ENCODE peak calls at places on chromosomes 11 and 22, in four cellular contexts. One of them, this sample, is unnamed.

GRCh38 chr11:88831303-88831890 is 234.4 kb downstream of the GRM5 start:
- DNase-seq in NCI-H187: no peak
- DNase-seq in NCI-H1105 treated with DMSO at 0.1 percent for 48 hours: no peak
- DNase-seq in heart left ventricle: no peak
- DNase-seq in this sample: no peak

GRCh38 chr11:65477271-65478029 is 21.4 kb upstream of the MALAT1 start:
- DNase-seq in NCI-H187: peak; percentile 82
- DNase-seq in heart left ventricle: peak; percentile 98
- DNase-seq in NCI-H1105 treated with DMSO at 0.1 percent for 48 hours: peak; percentile 92
- DNase-seq in this sample: peak; percentile 92

GRCh38 chr11:90134420-90135003 is at the start of gene NAALAD2:
- DNase-seq in NCI-H187: no peak
- DNase-seq in NCI-H1105 treated with DMSO at 0.1 percent for 48 hours: no peak
- DNase-seq in heart left ventricle: peak; percentile 38
- DNase-seq in this sample: peak; percentile 6

GRCh38 chr11:123494195-123495050 is 64.4 kb downstream of the GRAMD1B start:
- DNase-seq in NCI-H1105 treated with DMSO at 0.1 percent for 48 hours: peak; percentile 53
- DNase-seq in heart left ventricle: no peak
- DNase-seq in NCI-H187: no peak
- DNase-seq in this sample: no peak

GRCh38 chr11:75204685-75205667 is 35.6 kb upstream of the TPBGL start:
- DNase-seq in heart left ventricle: peak; percentile 88
- DNase-seq in NCI-H187: peak; percentile 64
- DNase-seq in NCI-H1105 treated with DMSO at 0.1 percent for 48 hours: peak; percentile 45
- DNase-seq in this sample: peak; percentile 45

GRCh38 chr22:31093090-31093850 is 12.2 kb downstream of the SMTN start:
- DNase-seq in NCI-H187: no peak
- DNase-seq in heart left ventricle: peak; percentile 82
- DNase-seq in NCI-H1105 treated with DMSO at 0.1 percent for 48 hours: no peak
- DNase-seq in this sample: no peak

GRCh38 chr11:2555891-2556290 is 111.1 kb downstream of the KCNQ1 start:
- DNase-seq in heart left ventricle: no peak
- DNase-seq in NCI-H1105 treated with DMSO at 0.1 percent for 48 hours: no peak
- DNase-seq in NCI-H187: no peak
- DNase-seq in this sample: no peak

GRCh38 chr11:10328314-10329090 is 23.6 kb downstream of the ADM start:
- DNase-seq in heart left ventricle: no peak
- DNase-seq in NCI-H187: no peak
- DNase-seq in NCI-H1105 treated with DMSO at 0.1 percent for 48 hours: no peak
- DNase-seq in this sample: no peak

GRCh38 chr11:81159900-81160299 is 1573.8 kb downstream of the FAM181B start:
- DNase-seq in heart left ventricle: no peak
- DNase-seq in NCI-H1105 treated with DMSO at 0.1 percent for 48 hours: no peak
- DNase-seq in NCI-H187: no peak
- DNase-seq in this sample: no peak

GRCh38 chr11:60831501-60832079 is 10.3 kb upstream of the CCDC86 start:
- DNase-seq in heart left ventricle: no peak
- DNase-seq in NCI-H1105 treated with DMSO at 0.1 percent for 48 hours: peak; percentile 85
- DNase-seq in NCI-H187: no peak
- DNase-seq in this sample: no peak

GRCh38 chr22:33680632-33681031 is 239.6 kb downstream of the LARGE1 start:
- DNase-seq in NCI-H1105 treated with DMSO at 0.1 percent for 48 hours: no peak
- DNase-seq in NCI-H187: no peak
- DNase-seq in heart left ventricle: no peak
- DNase-seq in this sample: no peak

GRCh38 chr22:20514658-20515406 is 7.4 kb downstream of the MED15 start:
- DNase-seq in NCI-H187: no peak
- DNase-seq in NCI-H1105 treated with DMSO at 0.1 percent for 48 hours: no peak
- DNase-seq in heart left ventricle: no peak
- DNase-seq in this sample: no peak

GRCh38 chr11:11845551-11845950 is 3.8 kb downstream of the USP47 start:
- DNase-seq in NCI-H187: no peak
- DNase-seq in NCI-H1105 treated with DMSO at 0.1 percent for 48 hours: no peak
- DNase-seq in heart left ventricle: no peak
- DNase-seq in this sample: no peak

GRCh38 chr11:14642873-14643696 is 519 bp upstream of the PDE3B start:
- DNase-seq in NCI-H1105 treated with DMSO at 0.1 percent for 48 hours: no peak
- DNase-seq in heart left ventricle: no peak
- DNase-seq in NCI-H187: no peak
- DNase-seq in this sample: no peak

GRCh38 chr22:49326558-49326957 is 501.1 kb downstream of the BRD1 start:
- DNase-seq in heart left ventricle: no peak
- DNase-seq in NCI-H187: no peak
- DNase-seq in NCI-H1105 treated with DMSO at 0.1 percent for 48 hours: no peak
- DNase-seq in this sample: no peak

GRCh38 chr11:92897487-92897886 is 72.0 kb upstream of the MTNR1B start:
- DNase-seq in NCI-H1105 treated with DMSO at 0.1 percent for 48 hours: no peak
- DNase-seq in heart left ventricle: no peak
- DNase-seq in NCI-H187: no peak
- DNase-seq in this sample: no peak

GRCh38 chr11:31844351-31844750 is 33.2 kb upstream of the PAX6 start:
- DNase-seq in NCI-H187: no peak
- DNase-seq in NCI-H1105 treated with DMSO at 0.1 percent for 48 hours: no peak
- DNase-seq in heart left ventricle: no peak
- DNase-seq in this sample: no peak

GRCh38 chr22:36510966-36511881 is 4.4 kb upstream of the FOXRED2 start:
- DNase-seq in NCI-H187: no peak
- DNase-seq in NCI-H1105 treated with DMSO at 0.1 percent for 48 hours: peak; percentile 12
- DNase-seq in heart left ventricle: no peak
- DNase-seq in this sample: no peak

GRCh38 chr22:42595434-42595833 is 19.2 kb downstream of the POLDIP3 start:
- DNase-seq in NCI-H187: no peak
- DNase-seq in NCI-H1105 treated with DMSO at 0.1 percent for 48 hours: no peak
- DNase-seq in heart left ventricle: no peak
- DNase-seq in this sample: no peak

GRCh38 chr11:79396001-79396400 is 44.8 kb downstream of the TENM4 start:
- DNase-seq in NCI-H1105 treated with DMSO at 0.1 percent for 48 hours: no peak
- DNase-seq in heart left ventricle: no peak
- DNase-seq in NCI-H187: no peak
- DNase-seq in this sample: no peak

GRCh38 chr22:26573026-26573662 is 16.8 kb downstream of the TPST2 start:
- DNase-seq in NCI-H187: no peak
- DNase-seq in NCI-H1105 treated with DMSO at 0.1 percent for 48 hours: no peak
- DNase-seq in heart left ventricle: peak; percentile 54
- DNase-seq in this sample: peak; percentile 77

GRCh38 chr11:3095712-3096361 is 38.6 kb upstream of the CARS1 start:
- DNase-seq in heart left ventricle: no peak
- DNase-seq in NCI-H187: no peak
- DNase-seq in NCI-H1105 treated with DMSO at 0.1 percent for 48 hours: no peak
- DNase-seq in this sample: no peak

GRCh38 chr22:43007519-43008102 is 7.3 kb downstream of the PACSIN2 start:
- DNase-seq in NCI-H187: no peak
- DNase-seq in heart left ventricle: no peak
- DNase-seq in NCI-H1105 treated with DMSO at 0.1 percent for 48 hours: no peak
- DNase-seq in this sample: peak; percentile 40

GRCh38 chr22:48495751-48496080 is 1332.0 kb downstream of the BRD1 start:
- DNase-seq in NCI-H1105 treated with DMSO at 0.1 percent for 48 hours: no peak
- DNase-seq in heart left ventricle: no peak
- DNase-seq in NCI-H187: no peak
- DNase-seq in this sample: no peak

GRCh38 chr11:43012606-43013005 is 299.2 kb upstream of the API5 start:
- DNase-seq in heart left ventricle: no peak
- DNase-seq in NCI-H187: no peak
- DNase-seq in NCI-H1105 treated with DMSO at 0.1 percent for 48 hours: no peak
- DNase-seq in this sample: no peak

GRCh38 chr11:57224537-57224936 is 12.5 kb downstream of the APLNR start:
- DNase-seq in heart left ventricle: no peak
- DNase-seq in NCI-H1105 treated with DMSO at 0.1 percent for 48 hours: no peak
- DNase-seq in NCI-H187: no peak
- DNase-seq in this sample: no peak

GRCh38 chr11:76806131-76806530 is 23.0 kb downstream of the TSKU start:
- DNase-seq in NCI-H187: no peak
- DNase-seq in NCI-H1105 treated with DMSO at 0.1 percent for 48 hours: no peak
- DNase-seq in heart left ventricle: peak; percentile 11
- DNase-seq in this sample: no peak

GRCh38 chr11:57639321-57640067 is 10.2 kb downstream of the YPEL4 start:
- DNase-seq in heart left ventricle: no peak
- DNase-seq in NCI-H1105 treated with DMSO at 0.1 percent for 48 hours: no peak
- DNase-seq in NCI-H187: no peak
- DNase-seq in this sample: peak; percentile 99

GRCh38 chr22:47551438-47551788 is 789.0 kb downstream of the TBC1D22A start:
- DNase-seq in heart left ventricle: no peak
- DNase-seq in NCI-H187: no peak
- DNase-seq in NCI-H1105 treated with DMSO at 0.1 percent for 48 hours: no peak
- DNase-seq in this sample: no peak

GRCh38 chr11:121763526-121763925 is 310.8 kb upstream of the SORL1-AS1 start:
- DNase-seq in heart left ventricle: no peak
- DNase-seq in NCI-H1105 treated with DMSO at 0.1 percent for 48 hours: no peak
- DNase-seq in NCI-H187: no peak
- DNase-seq in this sample: no peak

GRCh38 chr22:20951932-20952380 is 15.1 kb upstream of the AIFM3 start:
- DNase-seq in heart left ventricle: no peak
- DNase-seq in NCI-H1105 treated with DMSO at 0.1 percent for 48 hours: no peak
- DNase-seq in NCI-H187: no peak
- DNase-seq in this sample: no peak

GRCh38 chr22:36461665-36462474 is 19.6 kb downstream of the TXN2 start:
- DNase-seq in heart left ventricle: peak; percentile 64
- DNase-seq in NCI-H187: peak; percentile 22
- DNase-seq in NCI-H1105 treated with DMSO at 0.1 percent for 48 hours: no peak
- DNase-seq in this sample: no peak

GRCh38 chr11:16087886-16088285 is 268.5 kb downstream of the SOX6 start:
- DNase-seq in NCI-H1105 treated with DMSO at 0.1 percent for 48 hours: no peak
- DNase-seq in NCI-H187: no peak
- DNase-seq in heart left ventricle: no peak
- DNase-seq in this sample: no peak

GRCh38 chr11:61294717-61295595 is at the start of gene VWCE:
- DNase-seq in NCI-H1105 treated with DMSO at 0.1 percent for 48 hours: peak; percentile 49
- DNase-seq in NCI-H187: no peak
- DNase-seq in heart left ventricle: peak; percentile 59
- DNase-seq in this sample: peak; percentile 63

GRCh38 chr22:34702279-34702678 is 363.7 kb upstream of the ISX start:
- DNase-seq in heart left ventricle: no peak
- DNase-seq in NCI-H187: no peak
- DNase-seq in NCI-H1105 treated with DMSO at 0.1 percent for 48 hours: no peak
- DNase-seq in this sample: no peak

GRCh38 chr11:85685131-85685819 is 720 bp downstream of the CCDC89 start:
- DNase-seq in heart left ventricle: peak; percentile 29
- DNase-seq in NCI-H187: peak; percentile 53
- DNase-seq in NCI-H1105 treated with DMSO at 0.1 percent for 48 hours: peak; percentile 18
- DNase-seq in this sample: no peak

GRCh38 chr22:46661221-46661851 is 41.1 kb downstream of the GRAMD4 start:
- DNase-seq in heart left ventricle: no peak
- DNase-seq in NCI-H1105 treated with DMSO at 0.1 percent for 48 hours: peak; percentile 82
- DNase-seq in NCI-H187: no peak
- DNase-seq in this sample: no peak